ENCODE peak calls at places on chromosomes 6 and 20, in ten cellular contexts. One of them, this sample, is unnamed. For H3K4me1, the result is how much of the 10 kb centered on the place peaks cover.

GRCh38 chr20:50296450-50297375 is 106.1 kb downstream of the CEBPB start:
- DNase-seq in PC-9: no peak
- DNase-seq in sigmoid colon: peak
- DNase-seq in HCT116: no peak
- DNase-seq in body of pancreas: no peak
- DNase-seq in tibial artery: peak
- DNase-seq in H1: no peak
- DNase-seq in SK-N-SH: no peak
- DNase-seq in esophagus squamous epithelium: no peak
- DNase-seq in heart left ventricle: no peak
- DNase-seq in this sample: peak

GRCh38 chr6:13769655-13770053 is 44.7 kb downstream of the MCUR1 start:
- DNase-seq in SK-N-SH: peak
- DNase-seq in heart left ventricle: no peak
- DNase-seq in tibial artery: no peak
- DNase-seq in HCT116: no peak
- DNase-seq in PC-9: no peak
- DNase-seq in esophagus squamous epithelium: no peak
- DNase-seq in H1: peak
- DNase-seq in sigmoid colon: no peak
- DNase-seq in body of pancreas: no peak
- DNase-seq in this sample: no peak

GRCh38 chr20:63233924-63234323 is 1.8 kb upstream of the BIRC7 start:
- DNase-seq in H1: no peak
- DNase-seq in sigmoid colon: no peak
- DNase-seq in HCT116: no peak
- DNase-seq in heart left ventricle: no peak
- DNase-seq in PC-9: no peak
- DNase-seq in esophagus squamous epithelium: no peak
- DNase-seq in SK-N-SH: no peak
- DNase-seq in body of pancreas: no peak
- DNase-seq in tibial artery: no peak
- DNase-seq in this sample: no peak

GRCh38 chr6:135170849-135171248 is 10.3 kb upstream of the MYB start:
- DNase-seq in SK-N-SH: no peak
- DNase-seq in body of pancreas: no peak
- DNase-seq in sigmoid colon: no peak
- DNase-seq in heart left ventricle: no peak
- DNase-seq in esophagus squamous epithelium: no peak
- DNase-seq in tibial artery: no peak
- DNase-seq in H1: no peak
- DNase-seq in HCT116: no peak
- DNase-seq in PC-9: no peak
- DNase-seq in this sample: no peak

GRCh38 chr6:17877890-17878440 is 109.5 kb downstream of the KIF13A start:
- DNase-seq in HCT116: no peak
- DNase-seq in heart left ventricle: no peak
- DNase-seq in body of pancreas: no peak
- DNase-seq in esophagus squamous epithelium: no peak
- DNase-seq in PC-9: peak
- DNase-seq in H1: no peak
- DNase-seq in sigmoid colon: no peak
- DNase-seq in tibial artery: no peak
- DNase-seq in SK-N-SH: no peak
- DNase-seq in this sample: no peak

GRCh38 chr20:57436223-57436545 is 45.0 kb downstream of the RBM38 start:
- DNase-seq in heart left ventricle: no peak
- DNase-seq in SK-N-SH: no peak
- DNase-seq in esophagus squamous epithelium: no peak
- DNase-seq in HCT116: no peak
- DNase-seq in tibial artery: no peak
- DNase-seq in body of pancreas: no peak
- DNase-seq in H1: no peak
- DNase-seq in sigmoid colon: no peak
- DNase-seq in PC-9: no peak
- DNase-seq in this sample: no peak

GRCh38 chr6:21998539-21998938 is 298.3 kb downstream of the PRL start:
- DNase-seq in H1: no peak
- DNase-seq in SK-N-SH: no peak
- DNase-seq in tibial artery: no peak
- DNase-seq in esophagus squamous epithelium: no peak
- DNase-seq in heart left ventricle: no peak
- DNase-seq in body of pancreas: no peak
- DNase-seq in sigmoid colon: no peak
- DNase-seq in HCT116: no peak
- DNase-seq in PC-9: no peak
- DNase-seq in this sample: no peak

GRCh38 chr6:43368517-43369160 is 808 bp downstream of the ZNF318 start:
- DNase-seq in tibial artery: peak
- DNase-seq in sigmoid colon: peak
- DNase-seq in SK-N-SH: peak
- DNase-seq in esophagus squamous epithelium: no peak
- DNase-seq in heart left ventricle: peak
- DNase-seq in H1: peak
- DNase-seq in PC-9: peak
- DNase-seq in body of pancreas: peak
- DNase-seq in HCT116: no peak
- DNase-seq in this sample: peak

GRCh38 chr20:15596220-15596875 is 976.9 kb downstream of the KIF16B start:
- DNase-seq in H1: no peak
- DNase-seq in HCT116: no peak
- DNase-seq in tibial artery: no peak
- DNase-seq in heart left ventricle: no peak
- DNase-seq in body of pancreas: no peak
- DNase-seq in sigmoid colon: no peak
- DNase-seq in SK-N-SH: no peak
- DNase-seq in esophagus squamous epithelium: no peak
- DNase-seq in PC-9: no peak
- DNase-seq in this sample: no peak
- H3K4me1 ChIP-seq in H1: under half
- H3K4me1 ChIP-seq in HCT116: under half
- H3K4me1 ChIP-seq in tibial artery: under half
- H3K4me1 ChIP-seq in heart left ventricle: under half
- H3K4me1 ChIP-seq in body of pancreas: under half
- H3K4me1 ChIP-seq in sigmoid colon: under half
- H3K4me1 ChIP-seq in SK-N-SH: under half
- H3K4me1 ChIP-seq in esophagus squamous epithelium: under half
- H3K4me1 ChIP-seq in PC-9: under half
- H3K4me1 ChIP-seq in this sample: under half

GRCh38 chr20:58555078-58555765 is 40.0 kb upstream of the APCDD1L start:
- DNase-seq in PC-9: peak
- DNase-seq in heart left ventricle: no peak
- DNase-seq in HCT116: no peak
- DNase-seq in body of pancreas: no peak
- DNase-seq in esophagus squamous epithelium: no peak
- DNase-seq in SK-N-SH: no peak
- DNase-seq in tibial artery: no peak
- DNase-seq in sigmoid colon: peak
- DNase-seq in H1: no peak
- DNase-seq in this sample: peak

GRCh38 chr20:58558483-58559367 is 43.5 kb upstream of the APCDD1L start:
- DNase-seq in body of pancreas: no peak
- DNase-seq in H1: no peak
- DNase-seq in SK-N-SH: no peak
- DNase-seq in sigmoid colon: no peak
- DNase-seq in PC-9: no peak
- DNase-seq in tibial artery: no peak
- DNase-seq in esophagus squamous epithelium: no peak
- DNase-seq in HCT116: no peak
- DNase-seq in heart left ventricle: no peak
- DNase-seq in this sample: no peak

GRCh38 chr20:58556961-58557360 is 41.8 kb upstream of the APCDD1L start:
- DNase-seq in sigmoid colon: peak
- DNase-seq in PC-9: no peak
- DNase-seq in tibial artery: no peak
- DNase-seq in esophagus squamous epithelium: no peak
- DNase-seq in SK-N-SH: no peak
- DNase-seq in HCT116: no peak
- DNase-seq in heart left ventricle: no peak
- DNase-seq in body of pancreas: no peak
- DNase-seq in H1: no peak
- DNase-seq in this sample: no peak

GRCh38 chr20:58559368-58559729 is 44.1 kb upstream of the APCDD1L start:
- DNase-seq in esophagus squamous epithelium: no peak
- DNase-seq in H1: no peak
- DNase-seq in body of pancreas: no peak
- DNase-seq in PC-9: no peak
- DNase-seq in sigmoid colon: no peak
- DNase-seq in HCT116: no peak
- DNase-seq in heart left ventricle: no peak
- DNase-seq in SK-N-SH: no peak
- DNase-seq in tibial artery: no peak
- DNase-seq in this sample: no peak

DNA sequence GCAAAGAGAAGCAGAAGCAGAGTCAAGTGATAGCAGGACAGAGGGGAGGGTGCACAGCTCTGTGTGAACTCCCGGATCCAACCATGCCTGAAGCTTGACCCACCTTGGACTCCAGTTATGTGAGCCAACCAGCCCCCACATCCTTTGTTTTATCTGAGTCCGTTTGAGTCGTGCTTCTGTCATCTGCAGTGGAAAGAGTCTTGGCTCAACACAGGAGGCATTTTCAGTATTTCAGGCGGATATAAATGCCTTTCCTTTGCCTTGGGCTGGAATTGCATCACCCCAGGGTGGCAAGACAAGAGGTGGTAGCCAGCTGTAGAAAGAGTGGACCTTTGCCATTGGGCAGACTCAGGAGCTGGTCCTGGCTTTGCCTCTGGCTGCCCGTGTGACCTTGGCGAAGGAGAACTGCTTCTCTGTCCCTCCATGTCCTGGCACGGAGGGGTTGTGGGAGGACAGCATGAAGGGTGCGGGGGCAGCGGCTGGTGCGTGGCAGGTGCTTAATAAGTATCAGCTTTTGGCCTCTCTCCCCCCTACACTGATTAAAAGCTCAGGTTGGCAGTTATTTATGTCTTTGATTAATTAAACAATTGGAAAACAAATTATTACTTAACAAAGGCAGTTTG is 42.6 kb upstream of the APCDD1L start:
- DNase-seq in tibial artery: no peak
- DNase-seq in heart left ventricle: no peak
- DNase-seq in H1: no peak
- DNase-seq in PC-9: no peak
- DNase-seq in sigmoid colon: peak
- DNase-seq in HCT116: no peak
- DNase-seq in esophagus squamous epithelium: no peak
- DNase-seq in SK-N-SH: no peak
- DNase-seq in body of pancreas: no peak
- DNase-seq in this sample: no peak
- H3K4me3 ChIP-seq in tibial artery: no peak
- H3K4me3 ChIP-seq in heart left ventricle: no peak
- H3K4me3 ChIP-seq in H1: no peak
- H3K4me3 ChIP-seq in PC-9: no peak
- H3K4me3 ChIP-seq in sigmoid colon: no peak
- H3K4me3 ChIP-seq in HCT116: no peak
- H3K4me3 ChIP-seq in esophagus squamous epithelium: no peak
- H3K4me3 ChIP-seq in SK-N-SH: no peak
- H3K4me3 ChIP-seq in body of pancreas: no peak
- H3K4me3 ChIP-seq in this sample: no peak

GRCh38 chr6:113560376-113560775 is 296.8 kb upstream of the MARCKS start:
- DNase-seq in heart left ventricle: no peak
- DNase-seq in HCT116: no peak
- DNase-seq in body of pancreas: no peak
- DNase-seq in PC-9: no peak
- DNase-seq in sigmoid colon: no peak
- DNase-seq in SK-N-SH: no peak
- DNase-seq in esophagus squamous epithelium: no peak
- DNase-seq in H1: no peak
- DNase-seq in tibial artery: no peak
- DNase-seq in this sample: no peak

GRCh38 chr6:113562248-113562647 is 294.9 kb upstream of the MARCKS start:
- DNase-seq in esophagus squamous epithelium: no peak
- DNase-seq in HCT116: no peak
- DNase-seq in body of pancreas: no peak
- DNase-seq in H1: no peak
- DNase-seq in SK-N-SH: no peak
- DNase-seq in heart left ventricle: no peak
- DNase-seq in tibial artery: no peak
- DNase-seq in PC-9: no peak
- DNase-seq in sigmoid colon: no peak
- DNase-seq in this sample: no peak

GRCh38 chr6:113560908-113561307 is 296.2 kb upstream of the MARCKS start:
- DNase-seq in H1: no peak
- DNase-seq in HCT116: peak
- DNase-seq in body of pancreas: no peak
- DNase-seq in sigmoid colon: no peak
- DNase-seq in esophagus squamous epithelium: no peak
- DNase-seq in tibial artery: no peak
- DNase-seq in PC-9: no peak
- DNase-seq in SK-N-SH: no peak
- DNase-seq in heart left ventricle: no peak
- DNase-seq in this sample: no peak

GRCh38 chr6:113565306-113565705 is 291.8 kb upstream of the MARCKS start:
- DNase-seq in tibial artery: no peak
- DNase-seq in sigmoid colon: no peak
- DNase-seq in heart left ventricle: no peak
- DNase-seq in body of pancreas: no peak
- DNase-seq in H1: no peak
- DNase-seq in esophagus squamous epithelium: no peak
- DNase-seq in HCT116: no peak
- DNase-seq in SK-N-SH: no peak
- DNase-seq in PC-9: no peak
- DNase-seq in this sample: no peak

DNA sequence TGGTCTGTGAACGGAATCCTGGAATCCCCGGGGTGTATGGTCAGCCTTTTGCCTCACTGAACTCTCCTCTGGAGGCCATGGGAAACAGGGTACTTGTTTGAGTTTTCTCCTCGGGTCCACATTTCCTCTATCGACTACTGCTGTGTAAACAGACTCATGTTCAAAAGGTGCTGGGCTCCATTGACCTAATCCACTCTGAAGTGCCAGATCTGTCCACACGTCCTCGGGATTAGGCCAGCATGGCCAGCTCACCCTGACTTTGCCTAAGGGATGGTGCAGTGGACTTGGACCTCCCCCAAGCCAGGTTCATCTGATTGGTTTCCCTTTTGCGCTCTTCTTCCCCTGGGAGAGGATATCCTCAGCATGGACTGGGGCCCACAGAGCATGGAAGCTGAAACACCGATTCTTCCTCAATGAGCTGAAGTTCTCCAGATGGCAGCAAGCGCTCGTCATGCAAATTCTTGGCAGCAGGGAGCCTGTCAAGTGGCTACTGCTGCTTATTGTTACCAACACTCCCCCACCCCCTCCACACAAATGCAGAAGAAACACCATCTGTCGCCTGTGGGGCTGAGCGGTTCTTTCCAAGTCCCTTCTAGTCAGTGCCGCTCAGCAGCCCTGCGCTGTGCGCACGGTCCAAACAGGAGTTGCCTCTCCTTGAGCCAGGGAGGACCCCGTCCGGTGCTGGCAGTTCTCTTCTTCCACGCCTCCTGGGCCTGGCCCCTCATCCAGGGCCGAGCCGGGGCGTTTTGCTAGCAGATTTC is 292.6 kb upstream of the MARCKS start:
- DNase-seq in heart left ventricle: peak
- DNase-seq in SK-N-SH: peak
- DNase-seq in tibial artery: peak
- DNase-seq in esophagus squamous epithelium: peak
- DNase-seq in sigmoid colon: peak
- DNase-seq in H1: peak
- DNase-seq in HCT116: no peak
- DNase-seq in PC-9: no peak
- DNase-seq in body of pancreas: peak
- DNase-seq in this sample: peak
- TF ChIP-seq CTCF in heart left ventricle: no peak
- TF ChIP-seq CTCF in SK-N-SH: no peak
- TF ChIP-seq CTCF in tibial artery: no peak
- TF ChIP-seq CTCF in esophagus squamous epithelium: no peak
- TF ChIP-seq CTCF in sigmoid colon: peak
- TF ChIP-seq CTCF in H1: no peak
- TF ChIP-seq CTCF in HCT116: no peak
- TF ChIP-seq CTCF in PC-9: no peak
- TF ChIP-seq CTCF in body of pancreas: peak
- TF ChIP-seq CTCF in this sample: no peak

DNA sequence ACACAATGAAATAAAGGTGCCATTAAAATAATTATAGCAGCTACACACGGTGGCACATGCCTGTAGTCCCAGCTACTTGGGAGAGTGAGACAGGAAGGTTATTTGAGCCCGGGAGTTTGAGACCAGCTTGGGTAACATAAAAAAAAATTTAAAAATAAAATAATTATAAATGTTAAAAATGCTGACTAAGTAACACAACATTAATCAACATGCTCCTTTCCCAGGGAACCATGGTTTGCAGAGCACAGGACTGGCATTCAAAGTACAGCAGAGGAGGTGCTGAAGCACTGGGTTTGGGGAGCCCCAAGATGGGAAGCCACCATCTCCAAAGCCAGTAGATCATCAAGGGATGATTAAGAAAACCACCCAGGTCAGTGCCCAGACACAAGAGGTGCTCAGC is 51.9 kb downstream of the NFATC2 start:
- DNase-seq in SK-N-SH: no peak
- DNase-seq in tibial artery: no peak
- DNase-seq in body of pancreas: no peak
- DNase-seq in esophagus squamous epithelium: no peak
- DNase-seq in heart left ventricle: no peak
- DNase-seq in H1: no peak
- DNase-seq in HCT116: no peak
- DNase-seq in PC-9: no peak
- DNase-seq in sigmoid colon: no peak
- DNase-seq in this sample: no peak
- H3K4me1 ChIP-seq in SK-N-SH: under half
- H3K4me1 ChIP-seq in tibial artery: under half
- H3K4me1 ChIP-seq in body of pancreas: under half
- H3K4me1 ChIP-seq in esophagus squamous epithelium: under half
- H3K4me1 ChIP-seq in heart left ventricle: under half
- H3K4me1 ChIP-seq in H1: under half
- H3K4me1 ChIP-seq in HCT116: under half
- H3K4me1 ChIP-seq in PC-9: under half
- H3K4me1 ChIP-seq in sigmoid colon: under half
- H3K4me1 ChIP-seq in this sample: under half

This sample was measured in adrenal gland.